ENCODE peak calls at places on chromosomes 3 and 15, in nine cellular contexts. One of them, this sample, is unnamed.

GRCh38 chr15:73936181-73936580 is 9.9 kb downstream of the LOXL1 start:
- DNase-seq in vagina: no peak
- DNase-seq in endothelial cell: no peak
- DNase-seq in brain microvascular endothelial cell: no peak
- DNase-seq in A549: no peak
- DNase-seq in astrocyte of the spinal cord: peak
- DNase-seq in body of pancreas: peak
- DNase-seq in Peyer's patch: no peak
- DNase-seq in fibroblast of mammary gland: peak
- DNase-seq in this sample: peak

GRCh38 chr15:28934645-28935044 is 48.9 kb downstream of the APBA2 start:
- DNase-seq in vagina: no peak
- DNase-seq in endothelial cell: no peak
- DNase-seq in brain microvascular endothelial cell: no peak
- DNase-seq in A549: no peak
- DNase-seq in astrocyte of the spinal cord: no peak
- DNase-seq in body of pancreas: no peak
- DNase-seq in Peyer's patch: no peak
- DNase-seq in fibroblast of mammary gland: no peak
- DNase-seq in this sample: no peak

GRCh38 chr3:169812124-169812843 is 386 bp upstream of the LRRIQ4 start:
- DNase-seq in vagina: no peak
- DNase-seq in endothelial cell: peak
- DNase-seq in brain microvascular endothelial cell: peak
- DNase-seq in A549: no peak
- DNase-seq in astrocyte of the spinal cord: peak
- DNase-seq in body of pancreas: peak
- DNase-seq in Peyer's patch: peak
- DNase-seq in fibroblast of mammary gland: peak
- DNase-seq in this sample: peak

GRCh38 chr3:71724584-71725278 is 471 bp downstream of the EIF4E3 start:
- DNase-seq in vagina: no peak
- DNase-seq in endothelial cell: peak
- DNase-seq in brain microvascular endothelial cell: no peak
- DNase-seq in A549: peak
- DNase-seq in astrocyte of the spinal cord: no peak
- DNase-seq in body of pancreas: peak
- DNase-seq in Peyer's patch: peak
- DNase-seq in fibroblast of mammary gland: no peak
- DNase-seq in this sample: peak

GRCh38 chr15:76208786-76209424 is 102.4 kb downstream of the ETFA start:
- DNase-seq in vagina: no peak
- DNase-seq in endothelial cell: no peak
- DNase-seq in brain microvascular endothelial cell: no peak
- DNase-seq in A549: no peak
- DNase-seq in astrocyte of the spinal cord: no peak
- DNase-seq in body of pancreas: no peak
- DNase-seq in Peyer's patch: no peak
- DNase-seq in fibroblast of mammary gland: no peak
- DNase-seq in this sample: no peak

GRCh38 chr3:62374375-62374876 is 1.1 kb upstream of the FEZF2 start:
- DNase-seq in vagina: no peak
- DNase-seq in endothelial cell: peak
- DNase-seq in brain microvascular endothelial cell: peak
- DNase-seq in A549: no peak
- DNase-seq in astrocyte of the spinal cord: peak
- DNase-seq in body of pancreas: no peak
- DNase-seq in Peyer's patch: no peak
- DNase-seq in fibroblast of mammary gland: peak
- DNase-seq in this sample: peak

GRCh38 chr3:50587806-50588758 is 18.8 kb downstream of the HEMK1 start:
- DNase-seq in vagina: no peak
- DNase-seq in endothelial cell: no peak
- DNase-seq in brain microvascular endothelial cell: no peak
- DNase-seq in A549: no peak
- DNase-seq in astrocyte of the spinal cord: no peak
- DNase-seq in body of pancreas: no peak
- DNase-seq in Peyer's patch: no peak
- DNase-seq in fibroblast of mammary gland: no peak
- DNase-seq in this sample: no peak

GRCh38 chr3:86563358-86563970 is 427.5 kb downstream of the VGLL3 start:
- DNase-seq in vagina: no peak
- DNase-seq in endothelial cell: no peak
- DNase-seq in brain microvascular endothelial cell: no peak
- DNase-seq in A549: peak
- DNase-seq in astrocyte of the spinal cord: peak
- DNase-seq in body of pancreas: no peak
- DNase-seq in Peyer's patch: no peak
- DNase-seq in fibroblast of mammary gland: peak
- DNase-seq in this sample: peak

GRCh38 chr3:80785475-80785874 is 976.0 kb downstream of the GBE1 start:
- DNase-seq in vagina: no peak
- DNase-seq in endothelial cell: no peak
- DNase-seq in brain microvascular endothelial cell: no peak
- DNase-seq in A549: no peak
- DNase-seq in astrocyte of the spinal cord: no peak
- DNase-seq in body of pancreas: no peak
- DNase-seq in Peyer's patch: no peak
- DNase-seq in fibroblast of mammary gland: no peak
- DNase-seq in this sample: no peak
- TF ChIP-seq CTCF in vagina: no peak
- TF ChIP-seq CTCF in endothelial cell: no peak
- TF ChIP-seq CTCF in brain microvascular endothelial cell: peak
- TF ChIP-seq CTCF in A549: no peak
- TF ChIP-seq CTCF in astrocyte of the spinal cord: peak
- TF ChIP-seq CTCF in body of pancreas: no peak
- TF ChIP-seq CTCF in Peyer's patch: peak
- TF ChIP-seq CTCF in fibroblast of mammary gland: no peak
- TF ChIP-seq CTCF in this sample: no peak

DNA sequence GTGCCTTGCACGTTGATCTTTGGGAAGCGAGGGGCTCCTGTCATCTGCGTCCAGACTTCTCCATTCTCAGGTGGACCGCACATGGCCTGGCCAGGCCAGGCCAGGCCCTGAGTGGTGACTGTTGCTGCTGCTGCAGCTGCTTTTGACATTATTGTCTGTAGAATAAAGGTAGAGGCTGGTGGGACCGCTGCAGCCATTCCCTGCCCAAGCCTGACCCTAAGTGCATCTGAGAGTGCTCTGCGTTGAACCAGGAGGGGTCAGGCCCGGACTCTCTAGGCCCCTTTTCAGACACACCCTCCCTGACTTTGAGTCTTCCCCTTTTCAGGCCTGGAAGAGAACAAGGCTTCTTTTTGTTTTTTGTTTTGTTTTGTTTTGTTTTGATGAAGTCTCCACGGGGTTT is 54.7 kb upstream of the FLNB start:
- DNase-seq in vagina: no peak
- DNase-seq in endothelial cell: no peak
- DNase-seq in brain microvascular endothelial cell: no peak
- DNase-seq in A549: no peak
- DNase-seq in astrocyte of the spinal cord: no peak
- DNase-seq in body of pancreas: no peak
- DNase-seq in Peyer's patch: no peak
- DNase-seq in fibroblast of mammary gland: no peak
- DNase-seq in this sample: no peak
- TF ChIP-seq CTCF in vagina: no peak
- TF ChIP-seq CTCF in endothelial cell: no peak
- TF ChIP-seq CTCF in brain microvascular endothelial cell: no peak
- TF ChIP-seq CTCF in A549: no peak
- TF ChIP-seq CTCF in astrocyte of the spinal cord: no peak
- TF ChIP-seq CTCF in body of pancreas: no peak
- TF ChIP-seq CTCF in Peyer's patch: no peak
- TF ChIP-seq CTCF in fibroblast of mammary gland: no peak
- TF ChIP-seq CTCF in this sample: no peak

GRCh38 chr15:62591842-62592838 is 427.1 kb upstream of the C2CD4B start:
- DNase-seq in vagina: no peak
- DNase-seq in endothelial cell: no peak
- DNase-seq in brain microvascular endothelial cell: peak
- DNase-seq in A549: peak
- DNase-seq in astrocyte of the spinal cord: peak
- DNase-seq in body of pancreas: no peak
- DNase-seq in Peyer's patch: no peak
- DNase-seq in fibroblast of mammary gland: no peak
- DNase-seq in this sample: peak

GRCh38 chr15:62592920-62593319 is 427.8 kb upstream of the C2CD4B start:
- DNase-seq in vagina: no peak
- DNase-seq in endothelial cell: no peak
- DNase-seq in brain microvascular endothelial cell: no peak
- DNase-seq in A549: no peak
- DNase-seq in astrocyte of the spinal cord: no peak
- DNase-seq in body of pancreas: no peak
- DNase-seq in Peyer's patch: no peak
- DNase-seq in fibroblast of mammary gland: no peak
- DNase-seq in this sample: no peak

GRCh38 chr15:62594017-62594416 is 428.9 kb upstream of the C2CD4B start:
- DNase-seq in vagina: no peak
- DNase-seq in endothelial cell: no peak
- DNase-seq in brain microvascular endothelial cell: no peak
- DNase-seq in A549: no peak
- DNase-seq in astrocyte of the spinal cord: no peak
- DNase-seq in body of pancreas: no peak
- DNase-seq in Peyer's patch: no peak
- DNase-seq in fibroblast of mammary gland: no peak
- DNase-seq in this sample: no peak

GRCh38 chr15:62584301-62585235 is 419.5 kb upstream of the C2CD4B start:
- DNase-seq in vagina: no peak
- DNase-seq in endothelial cell: no peak
- DNase-seq in brain microvascular endothelial cell: no peak
- DNase-seq in A549: no peak
- DNase-seq in astrocyte of the spinal cord: no peak
- DNase-seq in body of pancreas: no peak
- DNase-seq in Peyer's patch: no peak
- DNase-seq in fibroblast of mammary gland: no peak
- DNase-seq in this sample: no peak

DNA sequence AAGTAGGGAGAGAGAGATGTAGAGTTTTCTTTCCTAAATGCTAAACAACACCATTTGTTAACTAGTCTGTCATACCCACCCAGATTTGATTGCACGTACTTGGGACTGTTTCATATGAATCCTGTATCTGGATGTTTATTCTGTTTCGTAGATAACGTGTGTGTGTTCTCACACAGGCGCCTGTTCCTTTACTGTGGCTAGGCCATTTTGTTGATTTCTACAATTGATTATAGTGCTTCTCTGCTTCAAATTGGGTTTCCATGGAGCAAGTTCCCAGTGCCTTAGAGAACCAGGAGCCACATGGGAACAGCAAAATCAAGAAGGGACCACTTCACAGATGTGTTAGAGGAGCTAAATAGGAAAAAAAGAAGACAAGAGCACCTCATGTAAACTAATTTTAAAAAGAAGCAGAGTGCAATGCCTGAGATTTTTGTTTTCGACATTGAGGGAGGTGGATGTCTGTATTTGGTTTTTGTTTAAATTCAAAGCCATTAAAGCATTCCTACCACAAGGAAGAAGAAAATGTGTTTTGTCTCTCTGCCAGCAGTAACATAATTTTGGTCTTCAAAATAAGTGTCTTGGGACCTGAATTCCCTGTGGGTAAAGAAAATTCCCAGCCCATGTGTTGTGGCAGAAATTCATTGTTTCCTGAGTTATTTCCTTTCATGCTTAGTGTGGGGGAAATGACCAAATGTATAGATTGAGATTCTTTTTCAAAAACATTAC is 424.0 kb upstream of the C2CD4B start:
- DNase-seq in vagina: no peak
- DNase-seq in endothelial cell: no peak
- DNase-seq in brain microvascular endothelial cell: no peak
- DNase-seq in A549: no peak
- DNase-seq in astrocyte of the spinal cord: peak
- DNase-seq in body of pancreas: no peak
- DNase-seq in Peyer's patch: no peak
- DNase-seq in fibroblast of mammary gland: peak
- DNase-seq in this sample: peak
- TF ChIP-seq CTCF in vagina: no peak
- TF ChIP-seq CTCF in endothelial cell: no peak
- TF ChIP-seq CTCF in brain microvascular endothelial cell: no peak
- TF ChIP-seq CTCF in A549: no peak
- TF ChIP-seq CTCF in astrocyte of the spinal cord: no peak
- TF ChIP-seq CTCF in body of pancreas: no peak
- TF ChIP-seq CTCF in Peyer's patch: no peak
- TF ChIP-seq CTCF in fibroblast of mammary gland: peak
- TF ChIP-seq CTCF in this sample: peak

DNA sequence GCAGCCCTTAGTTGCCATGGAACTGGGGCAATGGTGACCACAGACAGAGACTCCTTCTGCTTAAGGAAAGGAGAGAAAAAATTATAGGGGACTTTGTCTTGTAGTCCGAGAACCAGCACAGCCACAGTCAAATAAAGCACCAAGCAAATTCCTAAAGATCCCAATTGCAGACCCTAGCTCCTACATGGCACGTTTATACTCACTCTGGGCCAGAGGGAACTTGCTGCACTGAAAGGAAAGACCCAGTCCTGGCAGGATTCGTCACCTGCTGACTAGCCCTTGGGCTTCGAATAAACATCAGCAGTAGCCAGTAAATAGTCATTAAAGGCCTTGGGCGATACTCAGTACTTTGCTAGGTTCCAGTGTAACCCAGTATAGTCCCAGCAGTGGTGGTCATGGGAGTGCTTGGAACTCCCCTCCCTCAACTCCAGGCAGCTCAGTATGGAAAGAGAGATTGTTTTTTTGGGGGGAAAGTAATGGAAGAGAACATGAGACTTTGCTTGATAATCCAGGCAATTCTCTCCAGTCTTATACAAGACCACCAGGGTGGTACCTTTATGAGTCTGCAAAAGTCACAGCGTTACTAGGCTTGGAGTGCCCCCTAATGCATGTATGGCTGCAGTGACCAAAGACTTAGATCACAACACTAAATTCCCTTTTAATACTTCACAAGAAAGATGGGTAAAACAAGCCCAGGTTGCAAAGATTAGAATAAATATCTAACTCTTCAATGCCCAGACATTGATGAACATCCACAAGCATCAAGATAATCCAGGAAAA is 66.4 kb upstream of the AGTR1 start:
- DNase-seq in vagina: no peak
- DNase-seq in endothelial cell: peak
- DNase-seq in brain microvascular endothelial cell: no peak
- DNase-seq in A549: peak
- DNase-seq in astrocyte of the spinal cord: no peak
- DNase-seq in body of pancreas: no peak
- DNase-seq in Peyer's patch: no peak
- DNase-seq in fibroblast of mammary gland: peak
- DNase-seq in this sample: peak
- TF ChIP-seq CTCF in vagina: no peak
- TF ChIP-seq CTCF in endothelial cell: no peak
- TF ChIP-seq CTCF in brain microvascular endothelial cell: peak
- TF ChIP-seq CTCF in A549: peak
- TF ChIP-seq CTCF in astrocyte of the spinal cord: peak
- TF ChIP-seq CTCF in body of pancreas: no peak
- TF ChIP-seq CTCF in Peyer's patch: peak
- TF ChIP-seq CTCF in fibroblast of mammary gland: peak
- TF ChIP-seq CTCF in this sample: peak